ENCODE peak calls at places on chromosomes 6 and 20, in seven cellular contexts. G is NCI-H2029, N is H54, U is K562, L is A172, Z is NCI-H1092 treated with DMSO at 0.1 percent for 48 hours, C is non-pigmented ciliary epithelial cell. K is an unnamed sample.
A peak's percentile ranks its signal among the peaks of the same experiment; 100 is the strongest.

GRCh38 chr6:88650029-88650619 is 313.3 kb downstream of the RNGTT start:
- DNase-seq in G (no peak), N (no peak), U (no peak), L (no peak), Z (no peak), C (peak; percentile 78), K (no peak)

GRCh38 chr6:80143312-80143960 is 37.0 kb downstream of the BCKDHB start:
- DNase-seq in G (peak; percentile 30), N (peak; percentile 12), U (no peak), L (peak; percentile 87), Z (no peak), C (no peak), K (no peak)

GRCh38 chr6:72382602-72383529 is 239.0 kb upstream of the KCNQ5 start:
- DNase-seq in G (no peak), N (no peak), U (no peak), L (no peak), Z (no peak), C (no peak), K (no peak)

GRCh38 chr6:35400901-35401311 is 51.2 kb upstream of the FANCE start:
- DNase-seq in G (no peak), N (no peak), U (no peak), L (peak; percentile 61), Z (no peak), C (no peak), K (no peak)

GRCh38 chr6:87900160-87900698 is 147.4 kb upstream of the SPACA1 start:
- DNase-seq in G (no peak), N (no peak), U (no peak), L (no peak), Z (no peak), C (no peak), K (no peak)

GRCh38 chr6:27502508-27503435 is 29.9 kb upstream of the ZNF184 start:
- DNase-seq in G (peak; percentile 6), N (no peak), U (peak; percentile 67), L (peak; percentile 90), Z (peak; percentile 12), C (no peak), K (no peak)

GRCh38 chr20:11457476-11457875 is 460.2 kb upstream of the BTBD3 start:
- DNase-seq in G (no peak), N (no peak), U (no peak), L (peak; percentile 75), Z (no peak), C (no peak), K (no peak)

GRCh38 chr6:76043690-76044089 is 28.8 kb downstream of the IMPG1 start:
- DNase-seq in G (no peak), N (no peak), U (no peak), L (no peak), Z (no peak), C (no peak), K (no peak)

GRCh38 chr6:133185731-133186130 is 55.4 kb upstream of the EYA4 start:
- DNase-seq in G (no peak), N (no peak), U (no peak), L (no peak), Z (no peak), C (no peak), K (no peak)

K was measured in CMK.